ENCODE peak calls at places on chromosomes 2 and 18, in ten cellular contexts. T, K, G, J, M, I, Y, E, P and D are unnamed samples.
A peak's percentile ranks its signal among the peaks of the same experiment; 100 is the strongest.

GRCh38 chr18:63161032-63161727 is 158.4 kb downstream of the BCL2 start:
- DNase-seq in T (no peak), K (no peak), G (no peak), J (no peak), M (no peak), I (no peak), Y (no peak), E (peak; percentile 52), P (no peak), D (peak; percentile 54)

GRCh38 chr2:70069049-70069448 is 18.2 kb upstream of the PCBP1 start:
- DNase-seq in T (peak; percentile 34), K (no peak), G (no peak), J (no peak), M (no peak), I (no peak), Y (no peak), E (peak; percentile 69), P (peak; percentile 70), D (peak; percentile 63)

GRCh38 chr18:3211236-3211992 is 8.4 kb downstream of the MYOM1 start:
- DNase-seq in T (peak; percentile 8), K (peak; percentile 33), G (peak; percentile 11), J (no peak), M (no peak), I (no peak), Y (no peak), E (no peak), P (no peak), D (no peak)

GRCh38 chr2:239239607-239240479 is 161.0 kb downstream of the HDAC4 start:
- DNase-seq in T (no peak), K (no peak), G (peak; percentile 36), J (no peak), M (no peak), I (peak; percentile 34), Y (peak; percentile 69), E (no peak), P (no peak), D (no peak)

GRCh38 chr2:112483047-112483473 is 1.1 kb downstream of the TTL start:
- DNase-seq in T (peak; percentile 66), K (peak; percentile 52), G (peak; percentile 55), J (peak; percentile 14), M (no peak), I (peak; percentile 17), Y (no peak), E (no peak), P (no peak), D (no peak)

GRCh38 chr2:235011929-235012631 is 60.3 kb downstream of the SH3BP4 start:
- DNase-seq in T (no peak), K (no peak), G (no peak), J (peak; percentile 51), M (no peak), I (no peak), Y (no peak), E (no peak), P (no peak), D (no peak)

GRCh38 chr18:57267368-57267767 is 85.0 kb upstream of the ST8SIA3 start:
- DNase-seq in T (no peak), K (no peak), G (no peak), J (no peak), M (no peak), I (no peak), Y (no peak), E (no peak), P (no peak), D (no peak)

GRCh38 chr2:121910139-121910538 is 154.7 kb downstream of the TSN start:
- DNase-seq in T (no peak), K (no peak), G (peak; percentile 6), J (no peak), M (no peak), I (no peak), Y (no peak), E (no peak), P (no peak), D (no peak)

GRCh38 chr2:28647682-28648081 is 103.9 kb upstream of the PPP1CB start:
- DNase-seq in T (no peak), K (no peak), G (no peak), J (no peak), M (no peak), I (no peak), Y (no peak), E (no peak), P (no peak), D (no peak)

GRCh38 chr2:223999862-224000261 is 39.2 kb downstream of the SERPINE2 start:
- DNase-seq in T (no peak), K (no peak), G (no peak), J (no peak), M (no peak), I (no peak), Y (no peak), E (no peak), P (no peak), D (no peak)

GRCh38 chr18:13496691-13497281 is 229.6 kb downstream of the FAM210A start:
- DNase-seq in T (peak; percentile 20), K (no peak), G (no peak), J (no peak), M (no peak), I (no peak), Y (no peak), E (no peak), P (no peak), D (no peak)

GRCh38 chr18:23238651-23239349 is 103.5 kb downstream of the CABLES1 start:
- DNase-seq in T (peak; percentile 44), K (peak; percentile 59), G (peak; percentile 76), J (no peak), M (no peak), I (no peak), Y (no peak), E (no peak), P (no peak), D (no peak)

GRCh38 chr2:106158871-106159270 is 35.2 kb downstream of the UXS1 start:
- DNase-seq in T (no peak), K (no peak), G (no peak), J (no peak), M (no peak), I (no peak), Y (no peak), E (no peak), P (no peak), D (no peak)

GRCh38 chr2:71298914-71299313 is 32.7 kb upstream of the ZNF638 start:
- DNase-seq in T (no peak), K (no peak), G (no peak), J (no peak), M (no peak), I (no peak), Y (no peak), E (no peak), P (no peak), D (no peak)

GRCh38 chr2:71303849-71304248 is 27.7 kb upstream of the ZNF638 start:
- DNase-seq in T (peak; percentile 18), K (no peak), G (no peak), J (no peak), M (no peak), I (no peak), Y (no peak), E (no peak), P (no peak), D (no peak)

GRCh38 chr2:71299507-71299906 is 32.1 kb upstream of the ZNF638 start:
- DNase-seq in T (peak; percentile 10), K (peak; percentile 72), G (peak; percentile 59), J (no peak), M (no peak), I (peak; percentile 13), Y (no peak), E (peak; percentile 43), P (no peak), D (peak; percentile 46)
- TF ChIP-seq CTCF in T (peak; percentile 76), K (peak; percentile 73), G (peak; percentile 67), J (peak; percentile 81), M (peak; percentile 59), I (peak; percentile 80), Y (peak; percentile 80), E (peak; percentile 60), P (peak; percentile 77), D (peak; percentile 42)

GRCh38 chr2:232874677-232875223 is 4.7 kb downstream of the SNORC start:
- DNase-seq in T (no peak), K (no peak), G (no peak), J (no peak), M (peak; percentile 27), I (no peak), Y (no peak), E (no peak), P (no peak), D (no peak)

GRCh38 chr2:232873909-232874641 is 4.0 kb downstream of the SNORC start:
- DNase-seq in T (no peak), K (no peak), G (no peak), J (no peak), M (peak; percentile 34), I (no peak), Y (no peak), E (no peak), P (peak; percentile 86), D (no peak)

GRCh38 chr2:232876978-232877441 is 6.9 kb downstream of the SNORC start:
- DNase-seq in T (no peak), K (no peak), G (no peak), J (no peak), M (peak; percentile 35), I (no peak), Y (no peak), E (no peak), P (peak; percentile 39), D (no peak)

GRCh38 chr2:232876071-232876977 is 6.3 kb downstream of the SNORC start:
- DNase-seq in T (no peak), K (no peak), G (no peak), J (peak; percentile 70), M (peak; percentile 51), I (peak; percentile 38), Y (no peak), E (peak; percentile 56), P (peak; percentile 59), D (peak; percentile 74)

GRCh38 chr2:232875256-232876070 is 5.4 kb downstream of the SNORC start:
- DNase-seq in T (no peak), K (no peak), G (no peak), J (no peak), M (no peak), I (peak; percentile 37), Y (no peak), E (no peak), P (peak; percentile 45), D (no peak)
- TF ChIP-seq CTCF in T (no peak), K (peak; percentile 6), G (no peak), J (no peak), M (no peak), I (no peak), Y (no peak), E (peak; percentile 33), P (no peak), D (peak; percentile 15)

GRCh38 chr2:6499691-6500090 is 366.0 kb downstream of the CMPK2 start:
- DNase-seq in T (no peak), K (no peak), G (no peak), J (no peak), M (no peak), I (no peak), Y (no peak), E (no peak), P (no peak), D (no peak)
- TF ChIP-seq CTCF in T (no peak), K (no peak), G (no peak), J (no peak), M (no peak), I (no peak), Y (no peak), E (no peak), P (no peak), D (no peak)

DNA sequence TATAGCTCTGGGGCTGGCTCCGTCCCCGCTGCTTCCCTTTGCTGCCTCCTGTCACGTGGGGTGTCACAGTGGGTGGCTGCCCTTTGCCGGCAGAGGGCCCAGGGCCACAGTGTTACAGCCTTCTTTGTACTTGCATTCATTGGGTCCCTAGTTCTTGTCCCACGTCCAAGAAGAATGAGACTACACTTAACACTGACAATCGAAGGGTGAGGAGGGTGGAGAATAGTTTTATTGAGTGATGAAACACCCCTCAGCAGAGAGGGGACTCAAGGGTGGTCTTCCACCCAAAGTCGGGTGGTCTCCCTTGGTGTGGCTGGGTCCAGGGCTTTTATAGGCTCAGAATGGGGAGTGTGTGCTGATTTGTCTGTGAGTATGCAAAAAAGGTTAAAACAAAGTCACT is 1.9 kb downstream of the ATG4B start:
- DNase-seq in T (no peak), K (no peak), G (no peak), J (no peak), M (no peak), I (no peak), Y (no peak), E (no peak), P (no peak), D (no peak)
- TF ChIP-seq CTCF in T (no peak), K (no peak), G (no peak), J (no peak), M (no peak), I (no peak), Y (no peak), E (no peak), P (no peak), D (no peak)